ENCODE peak calls at places on chromosomes 13 and 19, in six cellular contexts. D is A549, B is K562, L is HepG2, T is GM12878, U is upper lobe of left lung. H is an unnamed sample.

GRCh38 chr13:48110132-48110868 is 15.4 kb upstream of the MED4 start:
- ATAC-seq in T (no peak), L (no peak), B (no peak), U (no peak), D (no peak), H (no peak)

GRCh38 chr13:100506154-100506553 is 82.4 kb downstream of the GGACT start:
- ATAC-seq in T (peak; percentile 86), L (no peak), D (no peak), B (no peak), U (no peak), H (no peak)

GRCh38 chr13:41098761-41099160 is 33.8 kb downstream of the KBTBD6 start:
- ATAC-seq in T (no peak), D (no peak), B (no peak), U (no peak), L (no peak), H (no peak)

GRCh38 chr19:38838208-38838985 is 6.8 kb upstream of the ECH1 start:
- ATAC-seq in D (peak; percentile 6), L (peak; percentile 4), B (peak; percentile 5), T (no peak), U (no peak), H (no peak)

GRCh38 chr13:73938375-73939070 is 195.7 kb downstream of the KLF12 start:
- ATAC-seq in T (no peak), U (no peak), L (no peak), B (no peak), D (peak; percentile 83), H (no peak)

GRCh38 chr19:8525401-8525684 is 11.4 kb upstream of the ZNF414 start:
- ATAC-seq in B (no peak), L (peak; percentile 78), U (no peak), T (no peak), D (peak; percentile 84), H (no peak)

GRCh38 chr13:30364876-30365275 is 57.4 kb upstream of the UBE2L5 start:
- ATAC-seq in B (no peak), D (no peak), U (no peak), L (no peak), T (no peak), H (no peak)

GRCh38 chr13:106052200-106052767 is 483.2 kb downstream of the EFNB2 start:
- ATAC-seq in U (no peak), L (no peak), D (no peak), B (no peak), T (no peak), H (peak; percentile 41)

GRCh38 chr19:13298565-13299481 is 148.6 kb downstream of the IER2 start:
- ATAC-seq in T (no peak), B (peak; percentile 36), D (no peak), L (no peak), U (no peak), H (no peak)

GRCh38 chr13:30159446-30159839 is 147.9 kb downstream of the KATNAL1 start:
- ATAC-seq in L (peak; percentile 44), B (no peak), U (no peak), D (no peak), T (peak; percentile 54), H (no peak)

GRCh38 chr13:23902975-23903905 is 5.9 kb upstream of the C1QTNF9B start:
- ATAC-seq in B (no peak), L (peak; percentile 38), D (no peak), U (no peak), T (no peak), H (no peak)

GRCh38 chr19:55437410-55437809 is 5.7 kb downstream of the SHISA7 start:
- ATAC-seq in D (peak; percentile 90), L (peak; percentile 79), T (peak; percentile 63), U (peak; percentile 61), B (peak; percentile 75), H (no peak)

GRCh38 chr13:109804654-109805053 is 18.3 kb upstream of the IRS2 start:
- ATAC-seq in T (no peak), U (no peak), B (peak; percentile 88), L (peak; percentile 23), D (no peak), H (no peak)

GRCh38 chr13:21045101-21045500 is 16.3 kb downstream of the LATS2 start:
- ATAC-seq in U (no peak), L (no peak), T (no peak), B (no peak), D (no peak), H (no peak)

GRCh38 chr13:21040120-21040834 is 21.1 kb downstream of the LATS2 start:
- ATAC-seq in D (no peak), L (peak; percentile 29), T (peak; percentile 24), U (no peak), B (no peak), H (no peak)

GRCh38 chr13:21046203-21046602 is 15.2 kb downstream of the LATS2 start:
- ATAC-seq in U (no peak), T (no peak), L (no peak), D (no peak), B (no peak), H (no peak)

GRCh38 chr13:21047087-21047486 is 14.3 kb downstream of the LATS2 start:
- ATAC-seq in B (no peak), U (peak; percentile 6), L (no peak), T (no peak), D (no peak), H (no peak)

GRCh38 chr13:21043898-21044297 is 17.5 kb downstream of the LATS2 start:
- ATAC-seq in U (no peak), D (no peak), T (no peak), B (no peak), L (no peak), H (peak; percentile 93)
- TF ChIP-seq EP300 in U (no peak), D (no peak), T (no peak), B (no peak), L (no peak), H (no peak)

DNA sequence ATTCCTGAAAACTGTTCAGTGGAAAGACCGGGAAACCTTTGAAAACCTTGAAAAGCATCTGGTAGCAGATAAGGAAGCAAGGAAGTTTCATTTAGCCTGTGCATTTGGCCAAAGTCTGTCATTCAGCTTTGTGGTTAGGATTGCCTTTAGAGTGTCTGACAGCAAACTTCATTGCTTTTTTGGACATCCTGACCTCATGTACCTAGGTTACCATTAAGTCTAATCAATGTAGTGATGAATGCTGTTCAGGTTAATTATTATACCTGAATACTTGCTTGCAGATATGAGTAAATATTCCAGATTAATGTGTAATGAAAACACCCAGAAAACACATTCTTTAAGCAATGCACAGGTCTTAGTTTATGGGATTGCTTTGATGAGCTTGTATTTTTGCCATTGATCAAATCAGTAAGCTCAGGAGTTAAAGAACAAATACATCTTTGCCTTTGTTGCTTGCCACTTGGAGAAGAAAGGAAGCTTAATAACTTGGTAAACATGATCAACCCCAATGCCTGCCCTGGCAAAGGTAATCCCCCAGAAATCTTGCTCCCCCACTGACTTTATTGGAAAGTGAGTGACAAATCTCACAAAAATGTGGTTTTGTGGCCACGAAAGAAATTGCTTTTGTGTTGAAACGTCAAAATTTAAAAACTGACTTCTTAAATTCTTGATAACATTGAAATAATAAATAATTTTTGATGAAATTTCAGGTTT is 87.4 kb downstream of the SLC15A1 start:
- ATAC-seq in B (no peak), U (no peak), T (peak; percentile 39), L (no peak), D (peak; percentile 21), H (no peak)
- TF ChIP-seq EP300 in B (no peak), U (no peak), T (no peak), L (no peak), D (no peak), H (no peak)

DNA sequence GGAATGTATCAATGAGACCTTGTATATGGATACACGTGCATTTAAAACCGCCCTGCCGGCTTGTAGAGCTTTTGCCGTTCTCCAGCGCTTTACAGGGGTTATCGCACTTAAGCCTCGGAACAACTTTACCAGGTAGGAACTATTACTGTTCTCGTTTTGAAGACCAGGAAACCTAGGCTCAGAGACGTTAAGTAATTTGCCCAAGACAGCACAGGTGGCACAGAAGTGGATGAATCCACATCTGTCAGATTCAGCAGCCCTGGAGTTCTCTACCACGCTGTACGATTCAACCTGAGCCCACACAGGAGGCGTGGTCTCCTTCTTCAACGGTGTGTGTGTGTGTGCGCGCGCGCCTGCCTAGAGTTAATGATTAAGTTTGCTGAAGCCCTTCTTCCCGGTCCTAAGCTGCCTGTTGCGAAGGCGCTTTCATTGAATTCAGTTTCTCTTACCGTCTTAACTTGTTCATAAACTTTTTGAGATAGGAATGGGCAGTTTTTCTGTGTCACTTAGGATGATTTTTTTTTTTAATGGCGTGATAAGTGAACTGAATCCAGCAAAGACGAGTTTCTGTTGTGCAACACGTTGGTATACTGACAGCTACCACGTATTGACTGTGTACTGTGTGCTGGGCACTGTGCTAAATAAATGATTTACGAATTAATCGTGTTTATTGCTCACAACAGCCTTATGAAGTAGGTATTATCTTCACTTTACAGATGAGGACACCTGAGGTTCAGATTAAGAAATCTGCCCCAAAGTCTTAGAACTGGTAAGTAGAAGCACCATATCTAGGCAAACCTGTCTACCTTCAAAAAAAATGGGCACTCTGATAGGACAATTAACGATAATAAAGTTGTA is 67.4 kb downstream of the KCNRG start:
- ATAC-seq in B (peak; percentile 74), T (peak; percentile 74), L (peak; percentile 91), U (peak; percentile 92), D (peak; percentile 87), H (peak; percentile 27)
- TF ChIP-seq EP300 in B (no peak), T (no peak), L (no peak), U (no peak), D (no peak), H (no peak)

DNA sequence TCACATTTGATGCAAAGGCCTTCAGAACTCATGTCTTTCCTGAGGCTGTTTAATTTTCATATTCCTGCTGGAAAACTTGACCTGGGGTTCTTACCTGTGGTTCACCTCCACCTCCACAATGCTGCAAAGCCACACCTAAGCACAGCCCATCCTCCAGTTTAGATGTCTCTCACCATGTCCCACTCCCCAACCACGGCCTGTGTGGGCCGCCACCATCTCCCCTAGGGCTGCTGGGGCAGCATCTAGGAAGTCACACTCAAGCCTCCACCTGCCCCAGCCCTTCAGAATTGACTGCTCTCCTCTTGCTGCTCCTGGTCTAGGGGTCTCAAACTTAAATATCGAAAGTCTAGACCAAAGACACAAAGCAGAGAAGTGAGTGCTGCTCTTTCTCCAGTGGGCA is 481.8 kb downstream of the UQCRFS1 start:
- ATAC-seq in L (no peak), U (no peak), T (no peak), B (no peak), D (no peak), H (no peak)
- TF ChIP-seq EP300 in L (no peak), U (no peak), T (no peak), B (no peak), D (no peak), H (no peak)

GRCh38 chr19:2475018-2475701 is 767 bp upstream of the GADD45B start:
- ATAC-seq in U (peak; percentile 38), D (peak; percentile 55), T (peak; percentile 41), L (peak; percentile 49), B (peak; percentile 51), H (peak; percentile 18)

GRCh38 chr19:2475702-2476450 is at the start of gene GADD45B:
- ATAC-seq in B (peak; percentile 88), D (peak; percentile 65), T (peak; percentile 54), U (peak; percentile 93), L (peak; percentile 56), H (peak; percentile 79)

GRCh38 chr19:2477141-2477710 is 1.3 kb downstream of the GADD45B start:
- ATAC-seq in T (peak; percentile 2), D (peak; percentile 1), B (no peak), U (no peak), L (peak; percentile 11), H (no peak)

GRCh38 chr19:2476451-2477140 is 669 bp downstream of the GADD45B start:
- ATAC-seq in T (peak; percentile 5), D (peak; percentile 28), L (peak; percentile 17), B (peak; percentile 7), U (peak; percentile 0), H (peak; percentile 0)

GRCh38 chr19:2474232-2475017 is 1.5 kb upstream of the GADD45B start:
- ATAC-seq in T (peak; percentile 55), D (peak; percentile 53), U (peak; percentile 83), L (peak; percentile 55), B (peak; percentile 88), H (peak; percentile 41)
- TF ChIP-seq EP300 in T (peak; percentile 38), D (no peak), U (peak; percentile 79), L (no peak), B (peak; percentile 74), H (no peak)

H was measured in gastroesophageal sphincter.